ENCODE peak calls at places on chromosome 4, in eight cellular contexts. Y is natural killer cell, E is endothelial cell of umbilical vein, N is HCEC 1CT, U is fibroblast of mammary gland, A is MCF 10A, V is H54, K is heart left ventricle. C is an unnamed sample.

GRCh38 chr4:73853718-73854473 is 800 bp downstream of the PF4V1 start:
- DNase-seq in Y (no peak), E (no peak), N (no peak), U (no peak), A (no peak), V (no peak), K (no peak), C (no peak)

GRCh38 chr4:56512166-56512565 is 6.6 kb downstream of the ARL9 start:
- DNase-seq in Y (no peak), E (no peak), N (peak), U (peak), A (no peak), V (no peak), K (no peak), C (no peak)

GRCh38 chr4:95638920-95639501 is 90.2 kb upstream of the UNC5C start:
- DNase-seq in Y (no peak), E (no peak), N (no peak), U (no peak), A (peak), V (no peak), K (no peak), C (no peak)

GRCh38 chr4:34723606-34724005 is 1520.7 kb downstream of the ARAP2 start:
- DNase-seq in Y (no peak), E (no peak), N (no peak), U (peak), A (no peak), V (no peak), K (no peak), C (no peak)

GRCh38 chr4:177791188-177791587 is 349.0 kb upstream of the AGA start:
- DNase-seq in Y (no peak), E (no peak), N (no peak), U (no peak), A (no peak), V (no peak), K (no peak), C (no peak)

GRCh38 chr4:146637853-146638800 is 566 bp upstream of the POU4F2 start:
- DNase-seq in Y (no peak), E (no peak), N (no peak), U (no peak), A (no peak), V (no peak), K (peak), C (peak)

GRCh38 chr4:8029689-8030088 is 90.0 kb upstream of the AFAP1 start:
- DNase-seq in Y (no peak), E (no peak), N (no peak), U (peak), A (peak), V (no peak), K (no peak), C (no peak)

GRCh38 chr4:122045533-122045932 is 93.7 kb upstream of the TRPC3 start:
- DNase-seq in Y (no peak), E (peak), N (peak), U (peak), A (peak), V (peak), K (no peak), C (peak)

GRCh38 chr4:126947536-126947935 is 685.2 kb upstream of the INTU start:
- DNase-seq in Y (no peak), E (no peak), N (no peak), U (no peak), A (no peak), V (no peak), K (no peak), C (no peak)

GRCh38 chr4:136277741-136278140 is 1254.6 kb downstream of the PCDH18 start:
- DNase-seq in Y (no peak), E (no peak), N (no peak), U (no peak), A (no peak), V (no peak), K (no peak), C (no peak)

GRCh38 chr4:84631573-84631972 is 48.6 kb downstream of the CDS1 start:
- DNase-seq in Y (no peak), E (no peak), N (no peak), U (peak), A (peak), V (no peak), K (no peak), C (no peak)

GRCh38 chr4:58551676-58552075 is 1441.5 kb upstream of the IGFBP7 start:
- DNase-seq in Y (no peak), E (no peak), N (no peak), U (no peak), A (no peak), V (no peak), K (no peak), C (no peak)

GRCh38 chr4:22410645-22411247 is 105.1 kb downstream of the ADGRA3 start:
- DNase-seq in Y (no peak), E (peak), N (peak), U (peak), A (peak), V (no peak), K (no peak), C (no peak)

GRCh38 chr4:119314356-119314755 is 7.6 kb downstream of the FABP2 start:
- DNase-seq in Y (no peak), E (peak), N (peak), U (peak), A (peak), V (no peak), K (no peak), C (no peak)

GRCh38 chr4:182185491-182185890 is 57.7 kb upstream of the TENM3 start:
- DNase-seq in Y (no peak), E (no peak), N (no peak), U (peak), A (no peak), V (no peak), K (no peak), C (no peak)

GRCh38 chr4:14667624-14668295 is 334.5 kb upstream of the CPEB2 start:
- DNase-seq in Y (no peak), E (no peak), N (peak), U (no peak), A (peak), V (no peak), K (no peak), C (no peak)

GRCh38 chr4:114442846-114443245 is 155.8 kb upstream of the UGT8 start:
- DNase-seq in Y (no peak), E (no peak), N (no peak), U (no peak), A (no peak), V (no peak), K (no peak), C (no peak)

GRCh38 chr4:111028829-111029228 is 406.0 kb upstream of the PITX2 start:
- DNase-seq in Y (no peak), E (no peak), N (no peak), U (peak), A (no peak), V (no peak), K (no peak), C (no peak)

GRCh38 chr4:9832640-9833039 is 51.2 kb downstream of the DRD5 start:
- DNase-seq in Y (no peak), E (no peak), N (no peak), U (no peak), A (no peak), V (no peak), K (no peak), C (no peak)

GRCh38 chr4:86092684-86093083 is 267.2 kb downstream of the MAPK10 start:
- DNase-seq in Y (no peak), E (peak), N (peak), U (peak), A (peak), V (no peak), K (no peak), C (no peak)

GRCh38 chr4:75844151-75844662 is 58.0 kb downstream of the PPEF2 start:
- DNase-seq in Y (no peak), E (peak), N (peak), U (peak), A (peak), V (peak), K (no peak), C (no peak)

GRCh38 chr4:121764702-121765367 is at the start of gene SMIM43:
- DNase-seq in Y (no peak), E (peak), N (no peak), U (no peak), A (no peak), V (no peak), K (no peak), C (no peak)

GRCh38 chr4:47836655-47837581 is 949 bp downstream of the CORIN start:
- DNase-seq in Y (peak), E (peak), N (peak), U (peak), A (peak), V (peak), K (peak), C (peak)

GRCh38 chr4:125314676-125315570 is at the start of gene FAT4:
- DNase-seq in Y (peak), E (peak), N (peak), U (peak), A (peak), V (peak), K (peak), C (peak)

GRCh38 chr4:158428242-158428641 is 93.4 kb upstream of the RXFP1 start:
- DNase-seq in Y (no peak), E (peak), N (peak), U (peak), A (peak), V (no peak), K (no peak), C (no peak)

GRCh38 chr4:113548303-113548702 is 213.2 kb downstream of the CAMK2D start:
- DNase-seq in Y (no peak), E (peak), N (no peak), U (no peak), A (no peak), V (no peak), K (no peak), C (no peak)

GRCh38 chr4:184028571-184028996 is 123.5 kb downstream of the STOX2 start:
- DNase-seq in Y (no peak), E (no peak), N (no peak), U (no peak), A (no peak), V (no peak), K (no peak), C (peak)

GRCh38 chr4:174213734-174214101 is 69.7 kb downstream of the FBXO8 start:
- DNase-seq in Y (no peak), E (no peak), N (no peak), U (no peak), A (no peak), V (no peak), K (no peak), C (no peak)

GRCh38 chr4:142142403-142142802 is 506.0 kb downstream of the IL15 start:
- DNase-seq in Y (no peak), E (peak), N (no peak), U (peak), A (no peak), V (no peak), K (no peak), C (no peak)

GRCh38 chr4:73443224-73443623 is 7.2 kb downstream of the AFP start:
- DNase-seq in Y (no peak), E (no peak), N (no peak), U (no peak), A (no peak), V (no peak), K (no peak), C (no peak)